ENCODE peak calls at places on chromosome 1, in nine cellular contexts. Y is ecto neural progenitor cell; E is right lobe of liver; G is CD8-positive, alpha-beta T cell; M is transverse colon; N is H9; J is cardiac muscle cell; X is stimulated activated naive B cell treated with anti-CD40 and anti-IgM and Interleukin-4, amounts not matched to agents 10 μg/mL and 1 μg/mL and 100 μg/mL, for 72 hours; B is brain microvascular endothelial cell. A is an unnamed sample.

GRCh38 chr1:169245706-169246105 is 121.9 kb downstream of the NME7 start:
- DNase-seq in Y (no peak), E (no peak), G (no peak), M (no peak), N (no peak), J (no peak), X (no peak), B (no peak), A (no peak)

GRCh38 chr1:2412773-2413494 is 570 bp upstream of the PEX10 start:
- DNase-seq in Y (peak; percentile 74), E (no peak), G (no peak), M (peak; percentile 26), N (no peak), J (peak; percentile 60), X (peak; percentile 55), B (no peak), A (no peak)

GRCh38 chr1:41631971-41632370 is 147.5 kb upstream of the EDN2 start:
- DNase-seq in Y (no peak), E (no peak), G (no peak), M (no peak), N (no peak), J (peak; percentile 24), X (no peak), B (peak; percentile 74), A (peak; percentile 49)

GRCh38 chr1:219699870-219700269 is 87.0 kb upstream of the ZC3H11B start:
- DNase-seq in Y (no peak), E (no peak), G (no peak), M (no peak), N (no peak), J (peak; percentile 96), X (no peak), B (peak; percentile 88), A (peak; percentile 55)

GRCh38 chr1:31879981-31880608 is 58.1 kb downstream of the PTP4A2 start:
- DNase-seq in Y (no peak), E (no peak), G (no peak), M (no peak), N (no peak), J (no peak), X (no peak), B (no peak), A (no peak)

GRCh38 chr1:26915204-26915842 is 1.5 kb upstream of the NR0B2 start:
- DNase-seq in Y (no peak), E (peak; percentile 94), G (no peak), M (no peak), N (no peak), J (no peak), X (no peak), B (no peak), A (no peak)

GRCh38 chr1:219329606-219330005 is 155.9 kb downstream of the LYPLAL1 start:
- DNase-seq in Y (no peak), E (no peak), G (no peak), M (no peak), N (no peak), J (peak; percentile 45), X (no peak), B (peak; percentile 66), A (no peak)

GRCh38 chr1:6634278-6635052 is 9.8 kb downstream of the THAP3 start:
- DNase-seq in Y (peak; percentile 57), E (peak; percentile 85), G (peak; percentile 24), M (peak; percentile 68), N (peak; percentile 78), J (peak; percentile 51), X (no peak), B (peak; percentile 11), A (peak; percentile 85)

A was measured in islet precursor cell.